ENCODE peak calls at places on chromosomes 2 and 18, in eight cellular contexts. F is AG09309, G is cardiac fibroblast, D is lower lobe of right lung, C is endothelial cell of umbilical vein, H is fibroblast of mammary gland, O is OCI-LY7, I is AG04449. T is an unnamed sample.

GRCh38 chr2:1681017-1681318 is 63.3 kb downstream of the PXDN start:
- DNase-seq in F (no peak), G (no peak), D (no peak), C (no peak), H (no peak), O (no peak), I (no peak), T (no peak)

GRCh38 chr2:215022418-215022817 is 116.0 kb downstream of the ABCA12 start:
- DNase-seq in F (peak; percentile 47), G (peak; percentile 3), D (no peak), C (no peak), H (peak; percentile 41), O (no peak), I (no peak), T (peak; percentile 19)

GRCh38 chr2:15782009-15782751 is 158.2 kb upstream of the MYCN start:
- DNase-seq in F (no peak), G (peak; percentile 10), D (no peak), C (no peak), H (peak; percentile 9), O (no peak), I (no peak), T (peak; percentile 10)

GRCh38 chr2:11807156-11808015 is 61.0 kb downstream of the LPIN1 start:
- DNase-seq in F (no peak), G (no peak), D (no peak), C (no peak), H (no peak), O (no peak), I (no peak), T (no peak)

GRCh38 chr2:217622205-217622621 is 380.6 kb downstream of the TNS1 start:
- DNase-seq in F (no peak), G (peak; percentile 4), D (no peak), C (no peak), H (peak; percentile 18), O (no peak), I (peak; percentile 51), T (peak; percentile 10)

GRCh38 chr2:159249955-159250723 is 36.4 kb downstream of the WDSUB1 start:
- DNase-seq in F (peak; percentile 79), G (peak; percentile 79), D (peak; percentile 55), C (peak; percentile 88), H (peak; percentile 89), O (peak; percentile 8), I (peak; percentile 28), T (peak; percentile 73)

GRCh38 chr2:202307690-202308089 is 42.1 kb downstream of the NOP58 start:
- DNase-seq in F (no peak), G (peak; percentile 21), D (no peak), C (peak; percentile 33), H (no peak), O (no peak), I (no peak), T (peak; percentile 24)

GRCh38 chr18:35478520-35479435 is 19.0 kb downstream of the INO80C start:
- DNase-seq in F (peak; percentile 39), G (peak; percentile 47), D (no peak), C (peak; percentile 81), H (peak; percentile 99), O (no peak), I (no peak), T (peak; percentile 68)

GRCh38 chr2:7241041-7241440 is 323.8 kb downstream of the RNF144A start:
- DNase-seq in F (no peak), G (no peak), D (no peak), C (no peak), H (no peak), O (no peak), I (no peak), T (no peak)

GRCh38 chr2:134231296-134231964 is 22.4 kb upstream of the MGAT5 start:
- DNase-seq in F (no peak), G (no peak), D (no peak), C (no peak), H (no peak), O (no peak), I (no peak), T (peak; percentile 31)

GRCh38 chr18:39647627-39648502 is 2082.3 kb upstream of the CELF4 start:
- DNase-seq in F (peak; percentile 67), G (peak; percentile 92), D (no peak), C (peak; percentile 72), H (peak; percentile 94), O (no peak), I (peak; percentile 71), T (peak; percentile 95)

GRCh38 chr18:47254341-47254939 is 3.0 kb upstream of the SKOR2 start:
- DNase-seq in F (no peak), G (peak; percentile 44), D (peak; percentile 65), C (peak; percentile 28), H (peak; percentile 47), O (no peak), I (no peak), T (peak; percentile 62)

GRCh38 chr2:149799296-149799695 is 211.7 kb upstream of the MMADHC start:
- DNase-seq in F (no peak), G (peak; percentile 77), D (no peak), C (peak; percentile 52), H (peak; percentile 58), O (no peak), I (no peak), T (peak; percentile 74)

DNA sequence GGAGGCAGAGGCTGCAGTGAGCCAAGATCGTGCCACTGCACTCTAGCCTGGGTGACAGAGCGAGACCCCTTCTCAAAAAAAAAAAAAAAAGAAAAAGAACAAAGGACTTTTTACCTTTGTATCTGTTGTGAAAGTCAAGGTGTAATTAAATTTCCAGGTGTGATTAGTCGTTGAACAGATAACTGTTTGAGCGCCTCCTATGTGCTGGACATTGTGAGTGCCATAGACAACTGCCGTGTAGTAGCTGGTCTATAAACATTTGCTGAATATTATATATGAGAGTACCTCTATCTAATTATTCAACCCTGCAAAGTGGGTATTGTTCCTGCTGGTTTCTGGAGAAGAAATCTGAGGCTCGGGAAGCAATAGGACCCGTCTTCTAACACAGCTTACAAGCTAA is 71.8 kb downstream of the ASAP2 start:
- DNase-seq in F (no peak), G (no peak), D (no peak), C (no peak), H (no peak), O (no peak), I (no peak), T (no peak)
- TF ChIP-seq CTCF in F (no peak), G (no peak), D (no peak), C (no peak), H (no peak), O (no peak), I (no peak), T (no peak)

GRCh38 chr2:219057709-219058540 is 2.8 kb downstream of the IHH start:
- DNase-seq in F (no peak), G (peak; percentile 75), D (peak; percentile 84), C (peak; percentile 60), H (peak; percentile 58), O (peak; percentile 74), I (no peak), T (peak; percentile 73)

GRCh38 chr2:219060821-219061791 is at the start of gene IHH:
- DNase-seq in F (no peak), G (no peak), D (peak; percentile 56), C (no peak), H (no peak), O (no peak), I (no peak), T (no peak)

GRCh38 chr2:219059375-219059724 is 1.4 kb downstream of the IHH start:
- DNase-seq in F (no peak), G (no peak), D (no peak), C (no peak), H (no peak), O (no peak), I (no peak), T (no peak)

GRCh38 chr2:219058541-219059374 is 2.0 kb downstream of the IHH start:
- DNase-seq in F (no peak), G (peak; percentile 29), D (peak; percentile 85), C (no peak), H (no peak), O (no peak), I (no peak), T (no peak)

DNA sequence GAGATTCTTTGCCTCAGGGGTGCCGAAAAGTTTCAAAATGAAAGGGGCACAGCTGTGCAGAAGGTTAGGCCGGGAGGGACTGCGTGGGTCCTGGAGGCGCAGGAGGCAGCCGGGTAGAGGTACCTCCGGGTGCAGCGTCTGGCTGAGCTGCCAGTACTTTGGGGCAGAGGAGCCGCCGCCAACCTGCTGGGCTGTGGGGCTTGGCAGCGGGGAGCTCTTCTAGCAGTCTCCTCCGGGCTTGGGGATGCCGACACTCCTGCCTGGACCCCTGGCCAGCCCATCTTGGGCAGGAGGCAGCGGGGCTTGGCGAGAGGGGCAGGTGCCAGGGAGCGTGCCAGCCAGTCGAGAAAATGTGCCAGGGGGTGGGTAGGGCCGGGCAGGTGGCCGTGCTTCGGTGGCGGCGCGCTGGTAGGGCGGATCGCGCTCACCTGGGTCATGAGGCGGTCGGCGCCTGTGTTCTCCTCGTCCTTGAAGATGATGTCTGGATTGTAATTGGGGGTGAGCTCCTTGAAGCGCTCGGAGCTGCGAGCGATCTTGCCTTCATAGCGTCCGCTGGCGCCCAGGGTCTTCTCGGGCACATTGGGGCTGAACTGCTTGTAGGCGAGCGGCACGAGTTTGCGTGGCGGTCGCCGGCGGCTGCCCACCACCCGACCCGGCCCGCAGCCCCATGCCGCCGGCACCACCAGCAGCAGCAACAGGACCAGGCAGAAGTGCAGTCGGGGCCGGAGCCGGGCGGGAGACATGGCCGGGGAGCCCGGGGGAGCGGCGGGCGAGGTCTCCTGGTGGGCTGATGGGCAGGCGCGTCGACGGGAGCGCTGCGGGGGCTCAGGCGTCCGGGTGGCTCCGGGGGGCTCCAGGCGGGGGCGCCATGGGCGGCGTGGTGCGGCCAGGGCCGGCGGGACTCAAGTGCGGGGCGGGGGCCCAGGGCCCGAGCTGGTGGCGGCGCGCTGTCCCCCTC is 717 bp downstream of the IHH start:
- DNase-seq in F (no peak), G (no peak), D (no peak), C (no peak), H (no peak), O (no peak), I (no peak), T (no peak)
- H3K4me3 ChIP-seq in F (no peak overlapping the region), G (no peak overlapping the region), D (peak overlapping the region; percentile 46), C (no peak overlapping the region), H (no peak overlapping the region), O (no peak overlapping the region), I (no peak overlapping the region), T (no peak overlapping the region)

DNA sequence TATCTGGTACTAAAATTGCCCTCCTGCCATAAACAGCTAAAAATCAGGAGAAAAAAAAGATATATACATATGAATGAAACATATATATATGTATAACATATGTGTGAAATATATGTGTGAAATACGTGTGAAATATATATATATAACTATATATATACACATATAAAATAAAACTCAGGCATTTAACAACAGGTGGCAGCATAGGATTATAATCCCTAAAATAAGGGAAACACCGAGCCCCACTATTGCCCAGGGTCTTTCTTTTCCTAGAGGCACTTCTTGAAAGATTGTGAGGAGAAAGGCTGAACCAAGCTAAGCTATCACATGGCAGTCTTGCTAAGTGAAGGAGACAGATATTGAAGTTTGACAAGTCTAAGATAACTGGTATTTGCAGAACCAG is 65.9 kb upstream of the CYTIP start:
- DNase-seq in F (no peak), G (no peak), D (no peak), C (no peak), H (no peak), O (peak; percentile 11), I (no peak), T (no peak)
- TF ChIP-seq CTCF in F (no peak), G (no peak), D (no peak), C (no peak), H (no peak), O (no peak), I (no peak), T (no peak)

DNA sequence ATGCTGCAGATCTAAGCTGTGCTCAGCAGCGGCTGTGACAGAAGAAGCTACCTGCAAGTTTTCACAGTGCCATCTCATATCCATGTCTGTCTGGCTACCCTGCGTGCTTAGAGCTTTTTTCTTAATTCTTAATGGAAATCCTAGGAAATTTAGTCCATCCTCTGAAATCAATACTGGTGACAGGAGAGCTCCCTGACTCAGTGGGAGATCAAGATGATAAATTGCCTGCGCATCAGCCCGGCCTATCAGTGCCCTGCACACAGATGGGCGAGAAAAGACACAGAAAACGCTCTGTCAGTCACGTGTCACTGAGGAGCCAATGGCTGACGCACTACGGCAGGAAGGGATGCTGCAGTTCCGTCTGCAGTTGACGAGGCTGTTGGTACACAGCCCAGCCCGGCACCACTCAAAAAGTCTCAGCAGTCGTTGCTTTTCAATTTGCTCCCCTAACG is 819.6 kb upstream of the FSHR start:
- DNase-seq in F (no peak), G (peak; percentile 33), D (peak; percentile 52), C (no peak), H (peak; percentile 58), O (no peak), I (no peak), T (peak; percentile 24)
- H3K4me3 ChIP-seq in F (no peak overlapping the region), G (no peak overlapping the region), D (peak overlapping the region; percentile 33), C (no peak overlapping the region), H (no peak overlapping the region), O (no peak overlapping the region), I (peak overlapping the region; percentile 43), T (peak overlapping the region; percentile 16)

T was measured in fibroblast of pulmonary artery.